ENCODE peak calls at places on chromosomes 16 and 17, in four cellular contexts. R is NCI-H2029, Z is mucosa of descending colon, F is tibial artery. V is an unnamed sample.

GRCh38 chr16:54268340-54268739 is 18.2 kb downstream of the IRX3 start:
- DNase-seq in R (no peak), Z (no peak), F (peak; percentile 2), V (no peak)

GRCh38 chr17:19464033-19465026 is 53.3 kb downstream of the RNF112 start:
- DNase-seq in R (no peak), Z (peak; percentile 27), F (peak; percentile 59), V (no peak)

GRCh38 chr16:77556203-77556602 is 121.4 kb upstream of the ADAMTS18 start:
- DNase-seq in R (no peak), Z (no peak), F (no peak), V (no peak)

GRCh38 chr17:5272313-5272712 is 9.8 kb upstream of the RABEP1 start:
- DNase-seq in R (no peak), Z (no peak), F (no peak), V (no peak)

GRCh38 chr16:80969114-80969484 is 37.6 kb downstream of the CMC2 start:
- DNase-seq in R (no peak), Z (no peak), F (no peak), V (no peak)

GRCh38 chr17:47621293-47622178 is 28.2 kb upstream of the KPNB1 start:
- DNase-seq in R (no peak), Z (no peak), F (peak; percentile 70), V (no peak)

GRCh38 chr16:80570106-80570478 is 29.3 kb downstream of the DYNLRB2 start:
- DNase-seq in R (no peak), Z (no peak), F (no peak), V (no peak)

GRCh38 chr17:36877774-36878173 is 59.5 kb upstream of the LHX1 start:
- DNase-seq in R (no peak), Z (no peak), F (no peak), V (no peak)

GRCh38 chr17:81396722-81397313 is 1.6 kb downstream of the BAHCC1 start:
- DNase-seq in R (peak; percentile 55), Z (no peak), F (no peak), V (no peak)

GRCh38 chr17:64498308-64499203 is 1.7 kb upstream of the POLG2 start:
- DNase-seq in R (no peak), Z (no peak), F (no peak), V (no peak)

GRCh38 chr16:86510465-86511261 is at the start of gene FOXF1:
- DNase-seq in R (no peak), Z (no peak), F (no peak), V (no peak)

GRCh38 chr16:50284131-50284911 is 18.0 kb downstream of the ADCY7 start:
- DNase-seq in R (no peak), Z (no peak), F (peak; percentile 84), V (peak; percentile 74)

GRCh38 chr17:3512512-3513171 is 36.8 kb downstream of the ASPA start:
- DNase-seq in R (no peak), Z (peak; percentile 64), F (no peak), V (no peak)

GRCh38 chr16:12084436-12084835 is 107.9 kb downstream of the SNX29 start:
- DNase-seq in R (no peak), Z (no peak), F (peak; percentile 27), V (no peak)

GRCh38 chr16:81647527-81647926 is 131.6 kb upstream of the PLCG2 start:
- DNase-seq in R (no peak), Z (no peak), F (no peak), V (no peak)

GRCh38 chr16:81716478-81717210 is 62.4 kb upstream of the PLCG2 start:
- DNase-seq in R (no peak), Z (no peak), F (no peak), V (no peak)

GRCh38 chr16:88764913-88765349 is 20.1 kb downstream of the PIEZO1 start:
- DNase-seq in R (no peak), Z (no peak), F (no peak), V (peak; percentile 89)

GRCh38 chr17:27293359-27293897 is 486 bp upstream of the WSB1 start:
- DNase-seq in R (no peak), Z (peak; percentile 42), F (peak; percentile 78), V (peak; percentile 79)

GRCh38 chr17:41521574-41522261 is 3.0 kb upstream of the KRT15 start:
- DNase-seq in R (peak; percentile 27), Z (peak; percentile 77), F (no peak), V (peak; percentile 91)

GRCh38 chr16:88475037-88475436 is 22.0 kb downstream of the ZFPM1 start:
- DNase-seq in R (no peak), Z (no peak), F (no peak), V (no peak)

GRCh38 chr16:78953526-78953925 is 647.0 kb downstream of the MAF start:
- DNase-seq in R (no peak), Z (no peak), F (no peak), V (no peak)

GRCh38 chr16:53094013-53094630 is 39.3 kb downstream of the CHD9 start:
- DNase-seq in R (peak; percentile 70), Z (peak; percentile 91), F (peak; percentile 72), V (peak; percentile 75)

GRCh38 chr17:78665952-78666920 is 89.0 kb upstream of the DNAH17 start:
- DNase-seq in R (no peak), Z (peak; percentile 36), F (no peak), V (peak; percentile 83)

GRCh38 chr17:81328489-81328888 is 33.4 kb upstream of the SLC38A10 start:
- DNase-seq in R (no peak), Z (no peak), F (no peak), V (no peak)

GRCh38 chr17:19714542-19715411 is 1.6 kb downstream of the SLC47A2 start:
- DNase-seq in R (peak; percentile 59), Z (peak; percentile 56), F (peak; percentile 65), V (no peak)